ENCODE peak calls at places on chromosomes 6 and 20, in seven cellular contexts. O is fibroblast of villous mesenchyme, L is NCI-H524, K is GM06990, Z is Ammon's horn, I is mesendoderm, J is heart left ventricle. H is an unnamed sample.

GRCh38 chr20:21509597-21510331 is 4.1 kb downstream of the NKX2-2 start:
- DNase-seq in O (peak; percentile 14), Z (peak; percentile 59), J (no peak), I (peak; percentile 74), K (no peak), L (no peak), H (peak; percentile 75)

GRCh38 chr6:155171109-155171746 is 92.6 kb upstream of the CLDN20 start:
- DNase-seq in Z (peak; percentile 46), L (no peak), K (peak; percentile 77), O (peak; percentile 88), I (no peak), J (peak; percentile 38), H (no peak)

GRCh38 chr20:23937303-23938117 is 51.1 kb downstream of the GGTLC1 start:
- DNase-seq in Z (peak; percentile 90), K (no peak), O (peak; percentile 37), I (peak; percentile 68), J (peak; percentile 40), L (peak; percentile 61), H (peak; percentile 84)

GRCh38 chr6:45483021-45483420 is 105.3 kb upstream of the SUPT3H start:
- DNase-seq in L (no peak), Z (no peak), I (no peak), J (no peak), O (peak; percentile 97), K (no peak), H (no peak)

GRCh38 chr6:29685718-29686326 is 4.9 kb upstream of the ZFP57 start:
- DNase-seq in K (no peak), I (peak; percentile 73), L (no peak), O (no peak), Z (peak; percentile 58), J (peak; percentile 59), H (no peak)

GRCh38 chr20:58467572-58468330 is 47.4 kb downstream of the APCDD1L start:
- DNase-seq in Z (no peak), L (no peak), J (no peak), O (no peak), I (no peak), K (no peak), H (no peak)

GRCh38 chr6:53042112-53042511 is 23.1 kb upstream of the FBXO9 start:
- DNase-seq in O (peak; percentile 83), J (no peak), K (no peak), I (no peak), L (no peak), Z (no peak), H (no peak)

GRCh38 chr6:150342126-150342525 is 26.7 kb upstream of the IYD start:
- DNase-seq in L (no peak), K (no peak), O (no peak), I (no peak), Z (no peak), J (no peak), H (no peak)

GRCh38 chr20:44089987-44090674 is 96.9 kb downstream of the JPH2 start:
- DNase-seq in K (no peak), L (peak; percentile 31), J (no peak), I (peak; percentile 63), O (peak; percentile 74), Z (no peak), H (peak; percentile 62)

GRCh38 chr6:131103869-131104268 is 31.4 kb upstream of the AKAP7 start:
- DNase-seq in O (no peak), K (no peak), L (no peak), Z (peak; percentile 20), I (no peak), J (no peak), H (no peak)

GRCh38 chr6:142011156-142011555 is 121.6 kb upstream of the GJE1 start:
- DNase-seq in J (no peak), L (no peak), I (no peak), Z (no peak), O (peak; percentile 26), K (no peak), H (no peak)

GRCh38 chr6:15921243-15921642 is 207.6 kb upstream of the MYLIP start:
- DNase-seq in Z (no peak), J (no peak), L (no peak), K (no peak), I (no peak), O (peak; percentile 81), H (no peak)

GRCh38 chr6:107800564-107801164 is 23.4 kb downstream of the SCML4 start:
- DNase-seq in O (no peak), J (no peak), Z (no peak), K (no peak), L (no peak), I (peak; percentile 44), H (peak; percentile 14)

GRCh38 chr20:36483919-36484808 is 57.2 kb upstream of the MYL9 start:
- DNase-seq in L (no peak), J (no peak), Z (no peak), O (peak; percentile 56), I (no peak), K (peak; percentile 45), H (peak; percentile 88)

GRCh38 chr6:144745434-144745833 is 460.3 kb downstream of the UTRN start:
- DNase-seq in J (no peak), K (no peak), L (peak; percentile 87), O (peak; percentile 33), I (no peak), Z (no peak), H (no peak)

GRCh38 chr20:60055740-60056139 is 97.5 kb downstream of the CDH26 start:
- DNase-seq in Z (peak; percentile 74), I (no peak), O (peak; percentile 37), K (peak; percentile 36), J (peak; percentile 68), L (no peak), H (peak; percentile 53)

GRCh38 chr20:38350879-38351775 is 4.8 kb downstream of the LBP start:
- DNase-seq in O (no peak), I (no peak), L (no peak), K (no peak), J (no peak), Z (peak; percentile 21), H (no peak)

GRCh38 chr6:170178561-170179477 is 112.1 kb downstream of the DLL1 start:
- DNase-seq in O (peak; percentile 34), I (no peak), Z (no peak), J (no peak), L (no peak), K (no peak), H (peak; percentile 46)

GRCh38 chr6:2818593-2818992 is 23.1 kb downstream of the SERPINB1 start:
- DNase-seq in K (no peak), Z (no peak), O (peak; percentile 45), L (no peak), J (no peak), I (no peak), H (no peak)

GRCh38 chr6:125142614-125143013 is 11.0 kb upstream of the TPD52L1 start:
- DNase-seq in K (no peak), O (peak; percentile 3), J (no peak), Z (no peak), L (no peak), I (no peak), H (no peak)

GRCh38 chr6:66865771-66866170 is 1158.7 kb upstream of the EYS start:
- DNase-seq in I (no peak), O (no peak), J (no peak), K (no peak), L (no peak), Z (no peak), H (no peak)

GRCh38 chr6:111792241-111792640 is 81.0 kb downstream of the FYN start:
- DNase-seq in O (no peak), I (no peak), J (no peak), K (no peak), Z (no peak), L (no peak), H (peak; percentile 4)

GRCh38 chr20:53905019-53905847 is 165.2 kb downstream of the BCAS1 start:
- DNase-seq in K (no peak), Z (no peak), J (no peak), L (no peak), O (no peak), I (no peak), H (no peak)

GRCh38 chr6:110399219-110400071 is 15.9 kb downstream of the DDO start:
- DNase-seq in I (no peak), Z (no peak), J (peak; percentile 33), K (no peak), O (no peak), L (no peak), H (no peak)

GRCh38 chr6:109165392-109165964 is 70.2 kb downstream of the CEP57L1 start:
- DNase-seq in I (peak; percentile 30), O (peak; percentile 75), K (no peak), J (peak; percentile 30), L (no peak), Z (peak; percentile 5), H (peak; percentile 79)

GRCh38 chr6:135657207-135657606 is 159.7 kb upstream of the AHI1 start:
- DNase-seq in Z (no peak), O (no peak), K (no peak), L (no peak), I (no peak), J (no peak), H (no peak)

GRCh38 chr6:149293244-149293643 is 24.3 kb upstream of the TAB2 start:
- DNase-seq in K (no peak), Z (no peak), I (no peak), J (no peak), O (no peak), L (no peak), H (no peak)

GRCh38 chr20:21134883-21135493 is 9.1 kb downstream of the KIZ start:
- DNase-seq in Z (no peak), J (no peak), L (no peak), I (no peak), K (no peak), O (no peak), H (no peak)

GRCh38 chr6:108644252-108644651 is 83.5 kb downstream of the FOXO3 start:
- DNase-seq in I (no peak), L (no peak), K (no peak), Z (no peak), J (no peak), O (peak; percentile 51), H (no peak)

GRCh38 chr6:26536571-26537159 is 1.5 kb upstream of the HMGN4 start:
- DNase-seq in I (peak; percentile 77), J (no peak), K (peak; percentile 50), L (peak; percentile 36), O (peak; percentile 69), Z (peak; percentile 30), H (no peak)

GRCh38 chr6:16105874-16106273 is 23.0 kb upstream of the MYLIP start:
- DNase-seq in J (no peak), I (no peak), K (no peak), L (no peak), O (peak; percentile 72), Z (no peak), H (no peak)

GRCh38 chr6:145502417-145502816 is 232.9 kb downstream of the EPM2A start:
- DNase-seq in Z (no peak), K (no peak), I (no peak), J (no peak), O (peak; percentile 6), L (peak; percentile 59), H (no peak)

GRCh38 chr20:61735503-61735785 is 330.2 kb downstream of the TAF4 start:
- DNase-seq in I (no peak), J (peak; percentile 9), K (no peak), O (no peak), L (no peak), Z (no peak), H (no peak)

GRCh38 chr6:16855460-16855859 is 94.2 kb upstream of the ATXN1 start:
- DNase-seq in K (no peak), Z (no peak), L (no peak), O (no peak), J (no peak), I (no peak), H (no peak)

GRCh38 chr6:12017876-12018401 is 5.8 kb downstream of the HIVEP1 start:
- DNase-seq in L (no peak), Z (no peak), O (no peak), J (no peak), K (no peak), I (no peak), H (no peak)